ENCODE peak calls at places on chromosomes 3 and 15, in six cellular contexts. R, P, M, Q, E and V are unnamed samples.

GRCh38 chr15:91186892-91187644 is 87.0 kb downstream of the SV2B start:
- DNase-seq in R (peak), P (no peak), M (peak), Q (no peak), E (no peak), V (no peak)

GRCh38 chr3:9615003-9615628 is 34.2 kb upstream of the MTMR14 start:
- DNase-seq in R (no peak), P (peak), M (no peak), Q (no peak), E (no peak), V (no peak)

GRCh38 chr3:159733194-159733860 is 255.3 kb upstream of the IL12A start:
- DNase-seq in R (peak), P (no peak), M (peak), Q (no peak), E (no peak), V (no peak)

GRCh38 chr15:61839541-61839940 is 220.7 kb downstream of the VPS13C start:
- DNase-seq in R (peak), P (no peak), M (no peak), Q (no peak), E (no peak), V (no peak)

GRCh38 chr15:89419370-89419984 is 76.9 kb downstream of the RHCG start:
- DNase-seq in R (peak), P (no peak), M (peak), Q (peak), E (no peak), V (no peak)

GRCh38 chr3:149657458-149657795 is 398 bp downstream of the WWTR1 start:
- DNase-seq in R (no peak), P (peak), M (peak), Q (no peak), E (no peak), V (peak)

GRCh38 chr3:181417748-181418147 is 294.0 kb upstream of the SOX2 start:
- DNase-seq in R (peak), P (no peak), M (peak), Q (no peak), E (peak), V (no peak)

GRCh38 chr3:160755776-160756304 is at the start of gene PPM1L:
- DNase-seq in R (peak), P (no peak), M (peak), Q (peak), E (peak), V (peak)

GRCh38 chr15:62112616-62113593 is 46.1 kb downstream of the C2CD4A start:
- DNase-seq in R (peak), P (no peak), M (no peak), Q (no peak), E (no peak), V (no peak)

GRCh38 chr3:188706599-188706998 is 465.2 kb upstream of the TPRG1 start:
- DNase-seq in R (no peak), P (no peak), M (no peak), Q (no peak), E (no peak), V (no peak)

GRCh38 chr3:122679467-122680291 is 960 bp upstream of the PARP14 start:
- DNase-seq in R (peak), P (no peak), M (peak), Q (no peak), E (peak), V (no peak)

GRCh38 chr3:52094591-52095485 is 38.5 kb upstream of the DUSP7 start:
- DNase-seq in R (no peak), P (no peak), M (no peak), Q (no peak), E (no peak), V (no peak)

GRCh38 chr3:58798312-58798711 is 131.7 kb upstream of the FAM3D start:
- DNase-seq in R (no peak), P (no peak), M (no peak), Q (no peak), E (no peak), V (no peak)

GRCh38 chr15:85742186-85742751 is 52.5 kb downstream of the KLHL25 start:
- DNase-seq in R (no peak), P (no peak), M (no peak), Q (no peak), E (no peak), V (peak)

GRCh38 chr3:186060222-186060621 is 48.7 kb downstream of the ETV5 start:
- DNase-seq in R (no peak), P (no peak), M (no peak), Q (peak), E (no peak), V (no peak)

GRCh38 chr3:167166594-167167253 is 213.4 kb downstream of the ZBBX start:
- DNase-seq in R (no peak), P (no peak), M (peak), Q (no peak), E (no peak), V (peak)

GRCh38 chr3:125160911-125161371 is 51.6 kb downstream of the SLC12A8 start:
- DNase-seq in R (no peak), P (no peak), M (no peak), Q (no peak), E (peak), V (no peak)

GRCh38 chr15:81336568-81336967 is 12.6 kb upstream of the STARD5 start:
- DNase-seq in R (peak), P (no peak), M (no peak), Q (no peak), E (no peak), V (no peak)

GRCh38 chr15:63210151-63211051 is 21.0 kb downstream of the RAB8B start:
- DNase-seq in R (no peak), P (no peak), M (peak), Q (no peak), E (peak), V (no peak)

GRCh38 chr3:172701056-172701455 is 9.8 kb downstream of the NCEH1 start:
- DNase-seq in R (no peak), P (no peak), M (no peak), Q (no peak), E (no peak), V (no peak)

GRCh38 chr3:115186351-115187148 is 39.5 kb upstream of the ZBTB20 start:
- DNase-seq in R (peak), P (no peak), M (no peak), Q (no peak), E (no peak), V (no peak)

GRCh38 chr3:169772530-169772950 is 656 bp upstream of the MYNN start:
- DNase-seq in R (peak), P (peak), M (peak), Q (no peak), E (peak), V (peak)

GRCh38 chr3:102356506-102356905 is 78.3 kb upstream of the ZPLD1 start:
- DNase-seq in R (no peak), P (no peak), M (no peak), Q (no peak), E (no peak), V (no peak)

GRCh38 chr15:68061578-68061977 is 7.5 kb downstream of the PIAS1 start:
- DNase-seq in R (no peak), P (no peak), M (no peak), Q (no peak), E (no peak), V (no peak)

GRCh38 chr15:65960586-65960985 is 91.3 kb downstream of the RAB11A start:
- DNase-seq in R (no peak), P (no peak), M (no peak), Q (no peak), E (no peak), V (no peak)

GRCh38 chr3:193704431-193704830 is 111.4 kb downstream of the OPA1 start:
- DNase-seq in R (no peak), P (no peak), M (peak), Q (no peak), E (no peak), V (peak)

GRCh38 chr3:159629329-159630084 is 359.1 kb upstream of the IL12A start:
- DNase-seq in R (no peak), P (no peak), M (no peak), Q (no peak), E (no peak), V (no peak)

GRCh38 chr3:197212290-197212689 is 86.1 kb downstream of the DLG1 start:
- DNase-seq in R (no peak), P (no peak), M (no peak), Q (no peak), E (no peak), V (no peak)

GRCh38 chr3:9507586-9508578 is 45.7 kb downstream of the LHFPL4 start:
- DNase-seq in R (no peak), P (no peak), M (no peak), Q (no peak), E (no peak), V (no peak)

GRCh38 chr3:103851793-103852192 is 1417.0 kb downstream of the ZPLD1 start:
- DNase-seq in R (no peak), P (no peak), M (no peak), Q (no peak), E (no peak), V (no peak)

GRCh38 chr15:72685925-72686794 is at the start of the genes BBS4 and HIGD2B:
- DNase-seq in R (peak), P (no peak), M (peak), Q (peak), E (no peak), V (no peak)

GRCh38 chr3:178455264-178455663 is 81.0 kb upstream of the KCNMB2 start:
- DNase-seq in R (no peak), P (no peak), M (no peak), Q (no peak), E (no peak), V (no peak)

GRCh38 chr15:48897144-48897814 is 19.3 kb downstream of the EID1 start:
- DNase-seq in R (peak), P (no peak), M (peak), Q (no peak), E (peak), V (no peak)

GRCh38 chr3:193556841-193557240 is 2.1 kb upstream of the ATP13A4 start:
- DNase-seq in R (no peak), P (no peak), M (no peak), Q (no peak), E (no peak), V (no peak)